ENCODE peak calls at places on chromosomes 6 and 20, in four cellular contexts. N is activated effector memory CD4-positive, alpha-beta T cell treated with anti-CD3 and anti-CD28 coated beads, Interleukin-2, amount 50 U/mL, for 16 hours; K is activated T-helper 1 cell treated with anti-CD3 and anti-CD28 coated beads, Interleukin-2, amount 50 U/mL, for 16 hours; O is cardiac fibroblast. Y is an unnamed sample.

GRCh38 chr20:13995841-13996240 is 525 bp downstream of the MACROD2 start:
- DNase-seq in N (no peak), K (no peak), O (no peak), Y (no peak)

GRCh38 chr6:156687875-156688549 is 89.2 kb upstream of the ARID1B start:
- DNase-seq in N (no peak), K (no peak), O (peak; percentile 51), Y (no peak)

GRCh38 chr6:137451926-137452325 is 42.3 kb downstream of the OLIG3 start:
- DNase-seq in N (no peak), K (no peak), O (no peak), Y (no peak)

GRCh38 chr6:34745277-34746103 is 11.8 kb upstream of the SNRPC start:
- DNase-seq in N (no peak), K (no peak), O (peak; percentile 31), Y (peak; percentile 62)

GRCh38 chr20:47725248-47725973 is 59.9 kb downstream of the SULF2 start:
- DNase-seq in N (peak; percentile 89), K (peak; percentile 51), O (peak; percentile 91), Y (no peak)

GRCh38 chr20:29750268-29750899 is 1507.1 kb upstream of the DEFB115 start:
- DNase-seq in N (no peak), K (no peak), O (no peak), Y (no peak)

GRCh38 chr6:25053875-25054371 is 118.2 kb upstream of the RIPOR2 start:
- DNase-seq in N (no peak), K (no peak), O (peak; percentile 70), Y (no peak)

GRCh38 chr6:32973144-32973854 is 4.9 kb downstream of the BRD2 start:
- DNase-seq in N (peak; percentile 85), K (no peak), O (no peak), Y (no peak)

GRCh38 chr6:11213305-11214106 is 19.0 kb downstream of the NEDD9 start:
- DNase-seq in N (no peak), K (no peak), O (peak; percentile 56), Y (no peak)

GRCh38 chr6:19866900-19867627 is 29.9 kb downstream of the ID4 start:
- DNase-seq in N (no peak), K (no peak), O (peak; percentile 33), Y (no peak)

GRCh38 chr6:1226208-1227099 is 85.4 kb upstream of the FOXQ1 start:
- DNase-seq in N (no peak), K (no peak), O (no peak), Y (peak; percentile 82)

GRCh38 chr6:130034815-130035146 is 16.4 kb downstream of the L3MBTL3 start:
- DNase-seq in N (no peak), K (no peak), O (no peak), Y (no peak)

GRCh38 chr20:64233725-64234124 is 21.8 kb upstream of the PCMTD2 start:
- DNase-seq in N (no peak), K (no peak), O (no peak), Y (no peak)

GRCh38 chr20:56454754-56455153 is 13.7 kb upstream of the RTF2 start:
- DNase-seq in N (no peak), K (no peak), O (no peak), Y (no peak)

GRCh38 chr20:8303651-8304050 is 171.6 kb downstream of the PLCB1 start:
- DNase-seq in N (no peak), K (no peak), O (no peak), Y (no peak)

GRCh38 chr20:38260378-38261053 is at the start of gene KIAA1755:
- DNase-seq in N (no peak), K (no peak), O (no peak), Y (peak; percentile 86)

GRCh38 chr20:11389188-11389587 is 528.5 kb upstream of the BTBD3 start:
- DNase-seq in N (no peak), K (no peak), O (no peak), Y (no peak)

GRCh38 chr6:117414770-117415169 is 11.0 kb downstream of the ROS1 start:
- DNase-seq in N (no peak), K (no peak), O (peak; percentile 26), Y (no peak)

GRCh38 chr6:21780601-21781000 is 187.1 kb downstream of the SOX4 start:
- DNase-seq in N (no peak), K (no peak), O (no peak), Y (no peak)

GRCh38 chr6:12403201-12403826 is 113.2 kb downstream of the EDN1 start:
- DNase-seq in N (no peak), K (no peak), O (peak; percentile 61), Y (no peak)

GRCh38 chr6:73240730-73241129 is 15.4 kb upstream of the KHDC1L start:
- DNase-seq in N (no peak), K (no peak), O (no peak), Y (no peak)

GRCh38 chr20:35828434-35828833 is 56.6 kb downstream of the PHF20 start:
- DNase-seq in N (no peak), K (no peak), O (no peak), Y (no peak)

Y was measured in mesenteric fat pad.